ENCODE peak calls at places on chromosomes 11 and 22, in four cellular contexts. X is endodermal cell; Y is amniotic epithelial cell; J is stimulated activated CD4-positive, alpha-beta T cell treated with anti-CD3 and anti-CD28 coated beads, Interleukin-15, amount 100 ng/mL, for 1 hour. Q is an unnamed sample.

GRCh38 chr11:114036156-114036811 is 23.2 kb upstream of the ZBTB16 start:
- DNase-seq in Y (peak; percentile 76), X (peak; percentile 97), J (peak; percentile 41), Q (peak; percentile 67)

GRCh38 chr11:125593113-125593761 is 585 bp downstream of the STT3A start:
- DNase-seq in J (no peak), Y (peak; percentile 49), X (no peak), Q (peak; percentile 41)

GRCh38 chr11:10350341-10350740 is 45.5 kb downstream of the ADM start:
- DNase-seq in Y (peak; percentile 65), J (no peak), X (peak; percentile 86), Q (peak; percentile 96)

GRCh38 chr11:87180743-87181142 is 143.0 kb downstream of the TMEM135 start:
- DNase-seq in Y (peak; percentile 50), J (no peak), X (no peak), Q (peak; percentile 42)

GRCh38 chr11:18369398-18369797 is 25.0 kb upstream of the LDHA start:
- DNase-seq in X (no peak), J (no peak), Y (no peak), Q (no peak)

GRCh38 chr22:32309585-32310251 is 47.9 kb upstream of the RFPL3 start:
- DNase-seq in J (no peak), X (no peak), Y (no peak), Q (no peak)

GRCh38 chr22:31102441-31103081 is 4.8 kb downstream of the SELENOM start:
- DNase-seq in X (no peak), J (no peak), Y (peak; percentile 98), Q (peak; percentile 98)

GRCh38 chr11:78061088-78061920 is 2.4 kb upstream of the THRSP start:
- DNase-seq in Y (no peak), X (no peak), J (no peak), Q (no peak)

GRCh38 chr11:93813974-93814373 is 29.9 kb downstream of the MED17 start:
- DNase-seq in Y (no peak), X (no peak), J (no peak), Q (no peak)

GRCh38 chr11:102705626-102706025 is at the start of gene MMP27:
- DNase-seq in J (no peak), X (no peak), Y (no peak), Q (no peak)

GRCh38 chr22:47618180-47618579 is 855.7 kb downstream of the TBC1D22A start:
- DNase-seq in X (peak; percentile 61), Y (no peak), J (no peak), Q (no peak)

GRCh38 chr22:39519681-39520053 is 695 bp upstream of the ATF4 start:
- DNase-seq in X (no peak), J (no peak), Y (peak; percentile 55), Q (no peak)

GRCh38 chr11:47184711-47185304 is 1.4 kb downstream of the PACSIN3 start:
- DNase-seq in Y (no peak), J (no peak), X (no peak), Q (no peak)

GRCh38 chr11:45857834-45858492 is 10.7 kb downstream of the CRY2 start:
- DNase-seq in Y (peak; percentile 88), X (no peak), J (no peak), Q (peak; percentile 95)

GRCh38 chr11:44744160-44744559 is 17.4 kb downstream of the TSPAN18 start:
- DNase-seq in Y (no peak), J (no peak), X (peak; percentile 41), Q (no peak)

GRCh38 chr11:1162153-1162497 is 4.4 kb downstream of the MUC5AC start:
- DNase-seq in J (no peak), Y (no peak), X (no peak), Q (no peak)

GRCh38 chr11:22193348-22194051 is 615 bp downstream of the ANO5 start:
- DNase-seq in Y (no peak), X (peak; percentile 85), J (no peak), Q (no peak)

GRCh38 chr11:64766881-64767280 is 7.1 kb upstream of the PYGM start:
- DNase-seq in Y (no peak), X (no peak), J (no peak), Q (no peak)

GRCh38 chr11:108866781-108867180 is 201.9 kb downstream of the DDX10 start:
- DNase-seq in X (no peak), Y (peak; percentile 61), J (no peak), Q (no peak)

GRCh38 chr11:127109796-127110195 is 109.2 kb upstream of the KIRREL3 start:
- DNase-seq in X (no peak), Y (no peak), J (no peak), Q (no peak)

GRCh38 chr11:94583885-94584500 is 16.8 kb downstream of the PIWIL4 start:
- DNase-seq in Y (no peak), X (no peak), J (no peak), Q (peak; percentile 73)

GRCh38 chr11:116457336-116458007 is 315.3 kb downstream of the BUD13 start:
- DNase-seq in X (peak; percentile 88), Y (no peak), J (no peak), Q (no peak)

GRCh38 chr22:25083414-25084166 is 116.1 kb upstream of the CRYBB3 start:
- DNase-seq in J (no peak), Y (no peak), X (no peak), Q (no peak)

Q was measured in iris pigment epithelial cell.